ENCODE peak calls at places on chromosomes 3 and 15, in four cellular contexts. K is A673, H is gastrocnemius medialis, X is adrenal gland. J is an unnamed sample. For H3K9me3, the result is how much of the 10 kb centered on the place peaks cover.

GRCh38 chr3:121111914-121112612 is 204.1 kb downstream of the STXBP5L start:
- DNase-seq in K (peak), H (no peak), X (no peak), J (no peak)

GRCh38 chr3:186109897-186110803 is 1.3 kb upstream of the ETV5 start:
- DNase-seq in K (peak), H (no peak), X (peak), J (peak)

GRCh38 chr3:194250104-194251002 is 100.8 kb downstream of the CPN2 start:
- DNase-seq in K (peak), H (peak), X (peak), J (no peak)

GRCh38 chr3:69855436-69856162 is 116.3 kb downstream of the MITF start:
- DNase-seq in K (peak), H (no peak), X (peak), J (no peak)

GRCh38 chr15:55407631-55407948 is 569 bp downstream of the CCPG1 start:
- DNase-seq in K (no peak), H (no peak), X (no peak), J (no peak)

GRCh38 chr3:58111513-58112184 is 99.1 kb downstream of the DNASE1L3 start:
- DNase-seq in K (no peak), H (no peak), X (no peak), J (no peak)

GRCh38 chr15:70632981-70633380 is 130.4 kb downstream of the UACA start:
- DNase-seq in K (no peak), H (no peak), X (no peak), J (no peak)

GRCh38 chr15:80585544-80586018 is 109.5 kb upstream of the ABHD17C start:
- DNase-seq in K (no peak), H (no peak), X (no peak), J (no peak)

GRCh38 chr3:60142009-60142408 is 1092.2 kb upstream of the CFAP20DC start:
- DNase-seq in K (no peak), H (no peak), X (peak), J (no peak)
- H3K4me3 ChIP-seq in K (no peak), H (no peak), X (no peak), J (no peak)

GRCh38 chr15:25403771-25404170 is 35.1 kb downstream of the UBE3A start:
- DNase-seq in K (no peak), H (no peak), X (no peak), J (no peak)

GRCh38 chr15:25406846-25407245 is 32.0 kb downstream of the UBE3A start:
- DNase-seq in K (no peak), H (no peak), X (no peak), J (no peak)

GRCh38 chr15:25397110-25397509 is 41.7 kb downstream of the UBE3A start:
- DNase-seq in K (no peak), H (no peak), X (no peak), J (no peak)

GRCh38 chr15:25402342-25402741 is 36.5 kb downstream of the UBE3A start:
- DNase-seq in K (no peak), H (no peak), X (no peak), J (no peak)

GRCh38 chr15:25401511-25401910 is 37.3 kb downstream of the UBE3A start:
- DNase-seq in K (no peak), H (no peak), X (no peak), J (no peak)
- H3K9me3 ChIP-seq in K (under half), H (under half), X (under half), J (under half)

GRCh38 chr3:18724456-18724855 is 299.3 kb upstream of the SATB1 start:
- DNase-seq in K (no peak), H (no peak), X (no peak), J (no peak)
- H3K4me3 ChIP-seq in K (no peak), H (no peak), X (no peak), J (no peak)

GRCh38 chr3:13617981-13618380 is 69.1 kb downstream of the FBLN2 start:
- DNase-seq in K (no peak), H (no peak), X (no peak), J (no peak)

GRCh38 chr3:13616359-13616758 is 67.4 kb downstream of the FBLN2 start:
- DNase-seq in K (no peak), H (no peak), X (no peak), J (no peak)

GRCh38 chr3:13618836-13619235 is 69.9 kb downstream of the FBLN2 start:
- DNase-seq in K (no peak), H (no peak), X (no peak), J (no peak)

GRCh38 chr3:13615019-13615528 is 66.1 kb downstream of the FBLN2 start:
- DNase-seq in K (no peak), H (no peak), X (no peak), J (no peak)

GRCh38 chr3:13617097-13617738 is 68.3 kb downstream of the FBLN2 start:
- DNase-seq in K (no peak), H (no peak), X (no peak), J (no peak)
- H3K9me3 ChIP-seq in K (under half), H (under half), X (under half), J (under half)

DNA sequence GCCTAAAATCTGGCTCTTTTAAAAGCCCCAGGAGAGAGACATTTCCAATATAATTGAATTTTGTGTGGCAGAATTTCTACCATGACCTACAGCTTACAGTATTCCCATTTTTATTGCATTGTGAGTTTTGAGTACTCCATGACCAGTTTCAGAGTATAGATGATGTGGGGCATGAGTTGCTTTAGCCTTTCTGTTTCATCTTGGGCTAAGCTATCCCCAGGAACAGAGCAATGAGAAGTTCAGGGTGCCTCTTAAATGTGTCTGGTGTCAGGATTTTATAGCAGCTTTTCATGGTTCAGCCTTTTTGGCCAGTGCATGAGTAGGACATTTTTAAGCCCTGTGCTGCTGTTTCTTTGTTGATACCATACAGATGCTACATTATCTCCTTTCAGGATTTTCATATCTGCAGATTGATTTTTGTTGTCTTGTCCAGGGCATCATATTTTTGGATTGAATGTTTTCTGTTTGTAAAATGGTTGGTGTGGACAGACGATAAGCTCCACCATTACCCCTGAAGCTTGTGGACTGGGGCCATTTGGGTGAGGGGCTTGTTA is 3.5 kb downstream of the ABHD2 start:
- DNase-seq in K (no peak), H (no peak), X (no peak), J (no peak)
- H3K4me3 ChIP-seq in K (no peak), H (peak), X (no peak), J (no peak)

GRCh38 chr15:83164409-83165404 is 42.9 kb downstream of the HDGFL3 start:
- DNase-seq in K (peak), H (no peak), X (no peak), J (no peak)

GRCh38 chr15:83174891-83175290 is 32.7 kb downstream of the HDGFL3 start:
- DNase-seq in K (no peak), H (no peak), X (no peak), J (no peak)

GRCh38 chr15:83166830-83167229 is 40.8 kb downstream of the HDGFL3 start:
- DNase-seq in K (no peak), H (no peak), X (no peak), J (no peak)

GRCh38 chr15:83166218-83166617 is 41.4 kb downstream of the HDGFL3 start:
- DNase-seq in K (no peak), H (no peak), X (no peak), J (no peak)

DNA sequence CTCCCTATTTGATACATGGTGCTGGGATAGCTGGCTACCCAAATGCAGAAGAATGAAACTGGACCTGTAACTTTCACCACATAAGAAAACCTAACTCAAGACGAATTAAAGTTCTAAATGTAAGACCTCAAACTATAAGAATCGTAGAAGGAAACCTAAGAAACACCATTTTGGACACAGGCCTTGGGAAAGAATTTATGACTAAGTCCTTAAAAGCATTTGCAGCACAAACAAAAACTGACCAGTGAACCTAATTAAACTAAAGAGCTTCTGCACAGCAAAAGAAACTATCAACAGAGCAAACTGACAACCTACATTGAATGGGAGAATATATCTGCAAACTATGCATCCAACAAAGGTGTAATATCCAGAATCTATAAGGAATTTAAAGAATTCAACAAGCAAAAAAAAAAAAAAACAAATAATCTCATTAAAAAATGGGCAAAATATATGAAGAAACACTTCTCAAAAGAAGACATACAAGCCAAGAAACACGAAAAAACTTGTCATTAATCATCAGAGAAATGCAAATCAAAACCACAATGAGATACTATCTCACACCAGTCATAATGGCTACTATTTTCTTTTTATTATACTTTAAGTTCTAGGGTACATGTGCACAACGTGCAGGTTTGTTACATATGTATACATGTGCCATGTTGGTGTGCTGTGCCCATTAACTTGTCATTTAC is 37.0 kb downstream of the HDGFL3 start:
- DNase-seq in K (no peak), H (no peak), X (no peak), J (no peak)
- H3K9me3 ChIP-seq in K (under half), H (under half), X (under half), J (under half)

GRCh38 chr15:31607656-31608055 is 281.0 kb downstream of the KLF13 start:
- DNase-seq in K (no peak), H (no peak), X (no peak), J (no peak)
- H3K4me3 ChIP-seq in K (no peak), H (no peak), X (no peak), J (no peak)

GRCh38 chr15:31156808-31157207 is 55.3 kb upstream of the TRPM1 start:
- DNase-seq in K (no peak), H (no peak), X (no peak), J (no peak)
- H3K9me3 ChIP-seq in K (under half), H (under half), X (under half), J (under half)

GRCh38 chr3:179653106-179653776 is 401 bp downstream of the USP13 start:
- DNase-seq in K (peak), H (peak), X (peak), J (peak)

GRCh38 chr3:179652467-179653105 is at the start of gene USP13:
- DNase-seq in K (peak), H (peak), X (peak), J (peak)

GRCh38 chr3:179658584-179658983 is 5.7 kb downstream of the USP13 start:
- DNase-seq in K (no peak), H (no peak), X (no peak), J (no peak)

GRCh38 chr3:179653777-179654117 is 907 bp downstream of the USP13 start:
- DNase-seq in K (no peak), H (no peak), X (peak), J (no peak)

DNA sequence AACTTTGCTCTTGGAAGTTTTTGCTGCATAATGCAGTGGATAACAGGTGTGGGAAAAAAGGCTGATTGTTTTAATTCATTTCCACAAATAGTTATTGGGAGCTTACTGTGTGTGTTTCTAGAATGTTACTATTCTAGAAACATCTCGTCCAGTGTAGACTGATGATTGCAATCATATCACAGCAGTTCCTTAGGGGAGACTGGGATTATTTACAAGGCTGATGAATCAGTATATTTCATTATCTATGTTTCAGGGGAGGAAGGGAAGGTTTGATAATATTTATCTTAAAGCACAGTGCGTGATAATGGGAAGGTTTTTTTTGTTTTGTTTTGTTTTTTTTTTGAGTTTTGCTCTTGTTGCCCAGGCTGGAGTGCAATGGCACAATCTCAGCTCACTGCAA is 2.4 kb downstream of the USP13 start:
- DNase-seq in K (no peak), H (no peak), X (no peak), J (no peak)
- H3K4me3 ChIP-seq in K (peak), H (peak), X (no peak), J (peak)

GRCh38 chr15:95698971-95699370 is 631.5 kb upstream of the NR2F2 start:
- DNase-seq in K (no peak), H (no peak), X (no peak), J (no peak)

GRCh38 chr15:95699578-95699977 is 630.9 kb upstream of the NR2F2 start:
- DNase-seq in K (no peak), H (no peak), X (no peak), J (no peak)

GRCh38 chr15:95693917-95694316 is 636.6 kb upstream of the NR2F2 start:
- DNase-seq in K (no peak), H (no peak), X (no peak), J (no peak)

GRCh38 chr15:95701410-95701809 is 629.1 kb upstream of the NR2F2 start:
- DNase-seq in K (no peak), H (no peak), X (no peak), J (no peak)

DNA sequence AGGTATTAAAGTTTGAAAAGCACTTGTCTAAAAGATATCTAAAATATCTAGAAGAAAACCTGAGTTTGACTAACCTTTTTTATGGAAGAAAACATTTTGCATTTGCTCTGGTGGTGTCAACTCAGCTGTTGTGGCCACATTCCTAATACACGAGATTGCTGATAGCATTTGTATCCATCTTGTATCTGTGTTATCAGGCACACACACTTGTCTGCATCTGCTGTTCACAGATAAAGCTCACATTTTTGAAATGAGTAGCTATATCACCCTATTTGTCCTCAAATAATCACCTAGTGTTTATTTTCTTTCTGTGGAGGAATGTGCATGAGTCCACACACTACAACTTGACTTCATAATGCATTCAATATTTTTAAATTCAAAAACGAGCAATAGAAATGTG is 632.3 kb upstream of the NR2F2 start:
- DNase-seq in K (no peak), H (no peak), X (no peak), J (no peak)
- H3K9me3 ChIP-seq in K (under half), H (under half), X (under half), J (under half)